ENCODE peak calls at places on chromosomes 3 and 15, in five cellular contexts. L is brain microvascular endothelial cell, T is upper lobe of right lung, P is lower leg skin, W is fibroblast of the aortic adventitia. A is an unnamed sample.

GRCh38 chr3:46442591-46443530 is 21.8 kb downstream of the LTF start:
- DNase-seq in W (peak), P (no peak), L (peak), T (no peak), A (peak)

GRCh38 chr15:99249270-99249817 is at the start of gene TTC23:
- DNase-seq in T (no peak), W (peak), L (peak), P (peak), A (peak)

GRCh38 chr15:60520041-60520824 is 41.3 kb upstream of the ICE2 start:
- DNase-seq in W (no peak), T (no peak), L (no peak), P (no peak), A (no peak)

GRCh38 chr3:186519021-186519658 is 25.0 kb downstream of the CRYGS start:
- DNase-seq in W (no peak), L (no peak), T (no peak), P (no peak), A (no peak)

GRCh38 chr3:12279591-12280326 is 9.1 kb upstream of the PPARG start:
- DNase-seq in T (no peak), L (no peak), P (no peak), W (no peak), A (no peak)

GRCh38 chr3:59920801-59921200 is 871.0 kb upstream of the CFAP20DC start:
- DNase-seq in W (no peak), L (no peak), T (no peak), P (no peak), A (no peak)

GRCh38 chr3:149371001-149371722 is 6.3 kb downstream of the TM4SF1 start:
- DNase-seq in P (no peak), W (no peak), T (no peak), L (no peak), A (no peak)

GRCh38 chr3:5275529-5275928 is 88.0 kb downstream of the EDEM1 start:
- DNase-seq in L (peak), T (no peak), W (peak), P (no peak), A (peak)

GRCh38 chr3:195809291-195809785 is 2.4 kb downstream of the MUC4 start:
- DNase-seq in L (no peak), P (no peak), W (no peak), T (no peak), A (no peak)

GRCh38 chr3:136444581-136444980 is 194.4 kb downstream of the PCCB start:
- DNase-seq in T (no peak), L (no peak), W (peak), P (no peak), A (no peak)

GRCh38 chr3:144067059-144067458 is 95.4 kb downstream of the DIPK2A start:
- DNase-seq in L (no peak), P (no peak), W (no peak), T (no peak), A (no peak)

GRCh38 chr15:53203454-53203853 is 413.3 kb upstream of the ONECUT1 start:
- DNase-seq in T (no peak), W (no peak), L (no peak), P (no peak), A (no peak)

GRCh38 chr3:93979850-93980677 is at the start of gene ARL13B:
- DNase-seq in P (peak), L (peak), W (peak), T (peak), A (peak)

GRCh38 chr3:154148541-154148940 is 27.4 kb downstream of the ARHGEF26 start:
- DNase-seq in T (no peak), L (no peak), P (no peak), W (no peak), A (no peak)

GRCh38 chr3:117692416-117692995 is 982.9 kb downstream of the TUSC7 start:
- DNase-seq in W (peak), P (no peak), L (peak), T (no peak), A (no peak)

GRCh38 chr15:78565951-78566774 is 843 bp downstream of the CHRNA5 start:
- DNase-seq in T (no peak), W (peak), L (no peak), P (no peak), A (no peak)

GRCh38 chr3:113113361-113113760 is 98.0 kb upstream of the BOC start:
- DNase-seq in T (no peak), L (no peak), W (no peak), P (no peak), A (no peak)

GRCh38 chr3:113117511-113118302 is 93.7 kb upstream of the BOC start:
- DNase-seq in L (peak), T (no peak), P (no peak), W (peak), A (no peak)
- TF ChIP-seq CTCF in L (no peak), T (no peak), P (no peak), W (no peak), A (no peak)

GRCh38 chr15:64836023-64836536 is 5.6 kb upstream of the PLEKHO2 start:
- DNase-seq in T (no peak), L (no peak), P (no peak), W (no peak), A (no peak)
- H3K4me3 ChIP-seq in T (peak), L (no peak), P (no peak), W (no peak), A (no peak)

GRCh38 chr3:170639003-170639402 is 53.1 kb upstream of the SLC7A14 start:
- DNase-seq in T (no peak), L (no peak), P (no peak), W (no peak), A (no peak)

GRCh38 chr3:170642882-170643601 is 57.2 kb upstream of the SLC7A14 start:
- DNase-seq in L (no peak), T (no peak), W (no peak), P (no peak), A (no peak)

GRCh38 chr3:170643831-170644230 is 58.0 kb upstream of the SLC7A14 start:
- DNase-seq in W (no peak), P (no peak), L (no peak), T (no peak), A (no peak)

GRCh38 chr3:170640737-170641171 is 54.9 kb upstream of the SLC7A14 start:
- DNase-seq in L (no peak), T (no peak), P (no peak), W (no peak), A (no peak)

DNA sequence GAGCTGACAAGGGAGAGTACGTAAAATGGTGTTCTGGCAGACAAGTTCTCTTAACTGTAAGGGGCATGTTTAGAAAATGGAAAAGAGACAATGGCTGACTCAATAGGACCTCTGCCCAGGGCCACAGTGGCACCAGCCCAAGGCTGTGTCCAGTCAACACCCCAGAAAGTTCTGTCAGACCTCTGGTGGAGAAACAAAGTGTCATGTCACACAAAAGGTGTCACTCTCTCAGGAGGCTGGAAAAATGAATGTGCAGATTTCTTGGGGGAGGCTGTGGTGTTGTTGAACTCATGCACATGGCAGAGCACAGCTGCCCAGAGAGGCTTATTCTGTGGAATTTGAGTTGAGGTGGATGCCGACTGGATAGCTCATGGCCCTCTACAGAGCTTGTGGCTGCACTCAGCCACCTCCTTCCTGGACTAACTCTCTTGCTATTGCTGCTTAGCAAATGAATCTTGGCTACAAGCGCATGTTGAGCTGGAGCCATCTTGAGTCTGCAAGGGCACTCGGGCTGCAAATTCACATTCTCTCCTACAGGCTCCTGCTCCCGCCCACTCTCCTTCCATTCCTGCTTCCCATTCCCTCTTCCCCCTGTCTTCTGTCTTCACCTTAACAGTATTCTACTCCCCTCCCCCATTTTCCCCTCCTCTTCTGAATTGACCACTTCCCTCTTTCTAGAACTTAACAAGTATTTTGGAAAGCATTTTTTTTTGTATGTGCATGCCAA is 55.8 kb upstream of the SLC7A14 start:
- DNase-seq in T (no peak), P (no peak), L (no peak), W (peak), A (no peak)
- TF ChIP-seq CTCF in T (no peak), P (no peak), L (no peak), W (no peak), A (no peak)

DNA sequence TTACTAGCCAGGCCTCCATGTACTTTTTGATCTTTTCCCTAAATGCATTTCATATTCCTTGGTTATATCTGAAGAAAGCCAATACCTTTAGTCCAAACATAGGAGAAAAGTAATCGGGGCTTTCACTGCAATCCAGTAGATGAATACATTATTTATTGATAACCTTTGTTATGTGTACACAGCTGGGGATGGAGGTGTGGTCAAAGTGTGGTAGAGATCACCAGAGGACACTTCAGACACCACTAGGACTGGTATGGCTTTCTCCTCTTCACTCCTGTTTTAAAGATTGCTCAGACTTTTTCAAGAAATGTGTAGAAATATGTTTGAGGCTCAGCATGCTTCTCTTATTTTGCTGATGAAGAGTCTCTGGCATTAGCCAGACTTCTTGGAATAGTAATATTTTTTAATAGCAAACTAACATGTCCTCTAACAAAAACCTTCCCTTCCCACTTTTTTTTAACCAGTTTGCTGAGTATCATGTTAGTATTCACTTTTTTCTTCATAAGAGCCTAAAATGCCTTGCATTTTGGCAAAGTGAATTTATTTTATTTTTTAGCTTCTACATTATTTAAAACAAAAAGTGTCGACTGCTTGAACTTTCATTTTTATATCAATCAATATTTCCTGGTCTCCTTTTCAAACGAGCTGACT is 65.6 kb upstream of the MBNL1 start:
- DNase-seq in T (no peak), L (no peak), P (no peak), W (peak), A (no peak)
- H3K4me3 ChIP-seq in T (peak), L (no peak), P (no peak), W (no peak), A (no peak)

GRCh38 chr15:83435782-83436181 is 11.4 kb upstream of the SH3GL3 start:
- DNase-seq in W (no peak), P (no peak), L (no peak), T (no peak), A (no peak)

GRCh38 chr15:83435202-83435601 is 11.9 kb upstream of the SH3GL3 start:
- DNase-seq in P (no peak), W (no peak), T (no peak), L (no peak), A (no peak)

GRCh38 chr15:83436513-83437158 is 10.5 kb upstream of the SH3GL3 start:
- DNase-seq in W (peak), P (no peak), T (no peak), L (peak), A (peak)
- TF ChIP-seq CTCF in W (peak), P (no peak), T (peak), L (peak), A (peak)

DNA sequence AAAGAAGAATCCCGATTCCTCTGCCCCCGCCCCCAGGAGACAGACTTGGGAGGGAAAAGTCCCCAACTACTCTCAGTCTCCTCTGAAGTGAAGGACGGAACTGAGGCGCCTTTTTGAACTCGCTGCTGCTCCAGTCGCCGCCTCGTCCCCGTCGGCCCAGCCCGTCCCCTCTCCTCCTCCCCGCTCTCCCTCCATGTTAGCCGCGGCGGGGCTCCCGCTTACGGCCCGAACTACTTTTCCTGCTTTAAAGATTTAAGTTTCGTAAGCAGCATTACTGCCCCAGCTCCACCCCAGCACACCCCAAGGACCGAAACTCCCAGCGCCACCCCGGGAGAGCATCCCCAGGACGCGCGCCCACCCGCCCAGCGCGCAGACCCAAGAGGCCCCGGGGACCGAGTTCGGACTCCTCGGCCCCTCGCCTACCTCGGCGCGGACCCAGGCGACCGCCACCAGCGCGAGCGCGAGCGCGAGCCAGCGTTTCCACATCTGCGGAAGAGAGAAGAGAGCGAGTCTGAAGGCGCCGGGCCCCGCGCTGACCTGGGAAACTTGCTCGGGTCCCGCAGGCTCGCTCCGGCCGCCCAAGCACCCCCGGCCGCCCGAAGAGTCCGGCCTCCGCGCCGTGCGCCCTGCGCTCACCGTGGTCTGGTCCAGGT is 405 bp downstream of the FSTL1 start:
- DNase-seq in W (no peak), T (peak), P (peak), L (no peak), A (no peak)
- H3K4me3 ChIP-seq in W (peak), T (peak), P (peak), L (peak), A (peak)

GRCh38 chr3:11260460-11260859 is 11.7 kb upstream of the ATG7 start:
- DNase-seq in W (no peak), L (no peak), P (no peak), T (no peak), A (no peak)
- TF ChIP-seq CTCF in W (no peak), L (no peak), P (no peak), T (no peak), A (no peak)

DNA sequence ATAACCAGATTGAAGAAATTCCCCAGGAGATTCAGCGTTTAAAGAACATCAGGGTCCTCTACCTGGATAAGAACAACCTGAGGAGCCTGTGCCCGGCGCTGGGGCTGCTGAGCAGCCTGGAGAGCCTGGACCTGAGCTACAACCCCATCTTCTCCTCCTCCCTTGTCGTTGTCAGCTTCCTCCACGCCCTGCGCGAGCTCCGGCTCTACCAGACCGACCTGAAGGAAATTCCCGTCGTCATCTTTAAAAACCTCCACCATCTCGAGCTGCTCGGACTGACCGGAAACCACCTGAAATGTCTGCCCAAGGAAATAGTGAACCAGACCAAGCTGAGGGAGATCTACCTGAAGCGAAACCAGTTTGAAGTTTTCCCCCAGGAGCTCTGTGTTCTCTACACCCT is 9.4 kb upstream of the LRRC34 start:
- DNase-seq in T (no peak), L (no peak), P (no peak), W (no peak), A (no peak)
- H3K4me3 ChIP-seq in T (no peak), L (no peak), P (no peak), W (no peak), A (no peak)

DNA sequence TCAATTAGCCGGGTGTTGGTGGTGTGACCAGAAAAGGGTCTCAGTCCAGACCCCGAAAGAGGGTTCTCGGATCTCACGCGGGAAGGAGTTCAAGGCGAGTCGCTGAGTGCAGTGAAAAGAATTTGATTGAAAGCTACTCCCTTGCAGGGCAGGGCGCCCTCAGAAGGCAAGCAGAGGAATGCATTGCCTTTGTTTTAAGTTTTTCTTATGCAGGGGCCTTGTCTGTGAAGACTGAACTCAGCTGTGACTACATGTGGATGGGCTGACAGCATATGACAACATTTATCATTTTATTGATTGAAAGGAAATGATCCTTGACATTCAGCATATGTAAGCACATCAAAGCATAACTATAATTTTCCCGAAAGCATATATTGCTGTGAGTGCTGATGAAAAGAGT is 11.8 kb downstream of the CPN2 start:
- DNase-seq in L (no peak), T (no peak), P (no peak), W (no peak), A (no peak)
- TF ChIP-seq CTCF in L (peak), T (no peak), P (no peak), W (no peak), A (peak)

DNA sequence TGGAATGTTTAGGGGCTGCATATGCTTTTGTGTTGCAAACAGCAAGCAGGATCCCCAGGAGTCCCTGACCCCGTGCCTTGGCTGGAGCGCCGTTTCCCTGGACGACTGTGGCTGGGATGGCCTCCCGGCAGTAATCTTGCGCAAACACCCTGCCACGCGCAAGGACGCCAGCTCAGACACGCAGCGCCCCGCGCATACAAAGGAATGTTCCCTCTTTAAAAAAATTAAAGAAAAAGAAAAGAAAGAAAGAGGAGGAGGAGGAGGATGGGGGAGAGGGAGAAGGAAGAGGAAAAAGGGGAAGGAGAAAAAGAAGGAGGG is 28.2 kb downstream of the ZIC4 start:
- DNase-seq in L (no peak), P (no peak), W (no peak), T (no peak), A (no peak)
- H3K4me3 ChIP-seq in L (no peak), P (no peak), W (no peak), T (no peak), A (no peak)

A was measured in astrocyte of the cerebellum.